ENCODE peak calls at places on chromosomes 13 and 19, in seven cellular contexts. S is stomach, X is fibroblast of lung, A is activated T-cell treated with anti-CD3 and anti-CD28 coated beads for 1 hour, R is cardiac fibroblast, M is RWPE1, I is heart right ventricle. W is an unnamed sample.
A peak's percentile ranks its signal among the peaks of the same experiment; 100 is the strongest.

GRCh38 chr19:858868-859843 is at the start of gene CFD:
- DNase-seq in S (peak; percentile 38), X (peak; percentile 78), A (no peak), R (peak; percentile 46), M (no peak), I (no peak), W (no peak)

GRCh38 chr13:74966814-74967213 is 515.2 kb downstream of the TBC1D4 start:
- DNase-seq in S (no peak), X (peak; percentile 28), A (no peak), R (peak; percentile 60), M (no peak), I (peak; percentile 67), W (no peak)

GRCh38 chr19:15437355-15438123 is 12.2 kb downstream of the WIZ start:
- DNase-seq in S (peak; percentile 35), X (peak; percentile 74), A (no peak), R (peak; percentile 47), M (no peak), I (no peak), W (no peak)

GRCh38 chr13:98351636-98352035 is 174.6 kb upstream of the RNF113B start:
- DNase-seq in S (no peak), X (no peak), A (no peak), R (no peak), M (no peak), I (no peak), W (no peak)

GRCh38 chr19:801861-802496 is 4.7 kb downstream of the PTBP1 start:
- DNase-seq in S (peak; percentile 60), X (peak; percentile 39), A (no peak), R (peak; percentile 85), M (no peak), I (peak; percentile 65), W (peak; percentile 41)

GRCh38 chr13:106507560-106508274 is 27.7 kb downstream of the EFNB2 start:
- DNase-seq in S (no peak), X (peak; percentile 98), A (no peak), R (peak; percentile 89), M (peak; percentile 66), I (no peak), W (peak; percentile 95)

GRCh38 chr13:78689011-78689410 is 30.1 kb upstream of the OBI1 start:
- DNase-seq in S (no peak), X (peak; percentile 12), A (no peak), R (peak; percentile 14), M (no peak), I (no peak), W (no peak)

GRCh38 chr19:44202470-44202869 is 9.9 kb upstream of the ZNF227 start:
- DNase-seq in S (no peak), X (peak; percentile 68), A (no peak), R (peak; percentile 79), M (no peak), I (no peak), W (peak; percentile 39)

GRCh38 chr13:21657538-21657937 is 13.3 kb upstream of the FGF9 start:
- DNase-seq in S (no peak), X (peak; percentile 74), A (no peak), R (no peak), M (peak; percentile 82), I (no peak), W (peak; percentile 96)

W was measured in epithelial cell of esophagus.